ENCODE peak calls at places on chromosomes 13 and 19, in eight cellular contexts. L is cardiac fibroblast, D is suprapubic skin, U is A549, Y is lower leg skin, C is tibial nerve, M is AG04450, R is heart left ventricle. N is an unnamed sample.

GRCh38 chr19:3521104-3521445 is 15.0 kb downstream of the FZR1 start:
- DNase-seq in L (no peak), C (no peak), R (no peak), U (no peak), M (no peak), D (no peak), Y (no peak), N (no peak)

GRCh38 chr13:100131863-100132574 is 43.1 kb downstream of the PCCA start:
- DNase-seq in C (no peak), L (peak; percentile 97), Y (no peak), D (no peak), U (peak; percentile 77), M (peak; percentile 23), R (no peak), N (no peak)

GRCh38 chr19:56566904-56567273 is 379 bp upstream of the ZNF470 start:
- DNase-seq in C (peak; percentile 33), L (peak; percentile 51), M (no peak), U (peak; percentile 33), R (peak; percentile 50), Y (peak; percentile 37), D (peak; percentile 66), N (no peak)

GRCh38 chr19:18254546-18255500 is 19.4 kb downstream of the IQCN start:
- DNase-seq in D (no peak), C (no peak), M (no peak), U (no peak), Y (no peak), R (no peak), L (peak; percentile 5), N (peak; percentile 46)

GRCh38 chr13:49641810-49642291 is 13.5 kb downstream of the ARL11 start:
- DNase-seq in M (peak; percentile 61), Y (peak; percentile 76), R (peak; percentile 51), U (no peak), D (peak; percentile 72), L (peak; percentile 96), C (peak; percentile 49), N (no peak)

GRCh38 chr19:11375143-11375948 is 880 bp downstream of the SWSAP1 start:
- DNase-seq in R (peak; percentile 49), M (no peak), Y (peak; percentile 48), D (no peak), L (no peak), U (no peak), C (peak; percentile 17), N (peak; percentile 46)

GRCh38 chr13:76723551-76724232 is 162.5 kb downstream of the KCTD12 start:
- DNase-seq in R (peak; percentile 40), Y (peak; percentile 30), D (no peak), U (no peak), M (peak; percentile 54), C (no peak), L (peak; percentile 98), N (no peak)

GRCh38 chr13:38657191-38657590 is 29.7 kb upstream of the FREM2 start:
- DNase-seq in R (no peak), Y (no peak), U (no peak), D (no peak), L (peak; percentile 16), M (no peak), C (no peak), N (no peak)

DNA sequence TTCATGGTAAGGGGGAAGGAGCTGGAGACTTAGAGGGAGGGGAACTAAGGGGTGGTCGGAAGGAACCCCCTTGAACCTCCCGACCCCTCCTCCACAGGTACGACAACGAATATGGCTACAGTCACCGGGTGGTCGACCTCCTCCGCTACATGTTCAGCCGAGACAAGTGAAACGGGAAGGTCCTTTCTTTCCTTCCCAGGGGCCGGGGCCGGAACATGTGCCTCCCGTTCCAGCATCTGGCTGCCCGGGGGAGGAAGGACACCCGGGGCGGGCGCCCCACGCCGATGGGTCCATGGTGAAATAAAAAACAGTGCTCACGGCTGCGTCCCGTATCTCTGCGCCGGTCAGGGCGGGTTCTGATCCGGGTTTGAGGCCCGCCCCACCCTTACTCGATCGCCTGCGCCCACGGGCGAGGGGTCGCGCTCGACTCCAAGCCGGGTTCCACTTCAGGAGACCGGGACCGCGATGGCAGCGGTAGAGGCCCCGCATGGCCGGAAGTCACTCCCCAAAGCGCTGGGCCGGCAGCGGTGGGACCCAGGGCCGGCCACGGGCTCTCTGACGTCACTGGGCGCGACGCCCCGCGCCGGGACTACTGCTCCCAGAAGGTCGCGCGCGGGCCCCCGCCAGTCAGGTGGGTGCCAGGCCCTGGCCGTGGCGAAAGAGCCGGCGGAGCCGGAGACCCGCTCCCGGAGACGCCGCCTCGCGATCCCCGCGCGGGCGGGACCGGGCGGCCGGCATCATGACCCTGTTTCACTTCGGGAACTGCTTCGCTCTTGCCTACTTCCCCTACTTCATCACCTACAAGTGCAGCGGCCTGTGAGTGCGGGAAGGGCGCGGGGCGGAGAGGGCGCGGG is at the start of gene TMEM147:
- DNase-seq in U (peak; percentile 100), L (peak; percentile 82), R (peak; percentile 95), D (peak; percentile 91), M (peak; percentile 20), C (peak; percentile 87), Y (peak; percentile 89), N (peak; percentile 84)
- TF ChIP-seq CTCF in U (no peak), L (no peak), R (no peak), D (no peak), M (no peak), C (no peak), Y (no peak), N (no peak)

DNA sequence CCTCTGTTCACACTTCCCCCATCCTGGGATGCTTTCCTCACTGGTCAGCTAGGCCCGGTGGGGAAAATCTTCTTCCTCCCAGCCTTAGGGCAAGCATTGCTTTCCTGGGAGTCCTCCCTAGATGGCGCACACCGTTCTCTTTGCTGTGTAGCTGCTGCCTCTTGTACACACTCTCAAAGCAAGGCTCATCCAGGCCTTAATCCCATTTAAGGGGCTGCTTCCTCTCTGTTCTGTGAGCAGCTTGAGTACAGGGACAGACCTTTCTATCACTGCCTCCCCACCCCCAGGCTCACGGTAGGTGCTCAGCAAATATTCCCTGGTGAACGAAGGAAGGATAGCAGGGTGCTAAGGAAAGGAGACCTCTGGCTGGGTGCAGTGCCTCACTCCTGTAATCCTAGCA is 11.0 kb downstream of the SLC7A10 start:
- DNase-seq in C (no peak), R (no peak), Y (no peak), D (no peak), U (peak; percentile 66), L (peak; percentile 36), M (no peak), N (no peak)
- TF ChIP-seq CTCF in C (no peak), R (no peak), Y (no peak), D (no peak), U (peak; percentile 47), L (peak; percentile 21), M (peak; percentile 43), N (no peak)

GRCh38 chr13:29676535-29676934 is 81.0 kb upstream of the SLC7A1 start:
- DNase-seq in C (no peak), R (no peak), U (no peak), D (no peak), Y (no peak), M (no peak), L (peak; percentile 36), N (no peak)

GRCh38 chr13:29681859-29682258 is 86.4 kb upstream of the SLC7A1 start:
- DNase-seq in L (no peak), D (no peak), U (no peak), C (no peak), R (no peak), M (no peak), Y (no peak), N (no peak)

GRCh38 chr13:29677627-29678026 is 82.1 kb upstream of the SLC7A1 start:
- DNase-seq in D (no peak), Y (no peak), M (no peak), L (no peak), U (no peak), C (no peak), R (no peak), N (no peak)

GRCh38 chr13:29676941-29677452 is 81.5 kb upstream of the SLC7A1 start:
- DNase-seq in D (no peak), U (no peak), C (no peak), M (no peak), R (no peak), Y (no peak), L (peak; percentile 28), N (no peak)

GRCh38 chr13:29679357-29680050 is 84.0 kb upstream of the SLC7A1 start:
- DNase-seq in D (no peak), R (peak; percentile 82), M (no peak), U (no peak), Y (no peak), C (no peak), L (no peak), N (no peak)
- TF ChIP-seq CTCF in D (no peak), R (no peak), M (no peak), U (no peak), Y (no peak), C (no peak), L (no peak), N (no peak)

DNA sequence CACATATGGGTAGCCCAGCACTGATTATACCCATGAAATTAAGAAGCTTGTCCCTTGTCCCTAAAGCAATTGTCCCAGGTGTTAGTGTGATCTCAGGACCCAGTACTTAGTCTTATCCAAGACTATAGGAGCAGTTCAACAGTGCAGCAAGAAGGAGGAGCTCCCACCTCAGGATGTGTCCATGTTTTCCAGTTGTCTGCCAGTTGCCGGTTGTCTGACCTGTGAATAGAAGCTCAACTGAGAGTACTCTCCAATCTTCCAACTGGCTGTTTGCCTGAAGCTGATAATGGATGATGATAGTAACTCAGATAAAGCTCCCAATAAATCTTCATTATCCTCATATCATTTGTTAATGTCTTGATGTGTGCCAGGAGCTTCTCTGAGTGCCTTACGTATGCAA is 107.2 kb upstream of the HTR2A start:
- DNase-seq in Y (no peak), L (peak; percentile 32), R (no peak), M (no peak), C (no peak), D (no peak), U (no peak), N (no peak)
- TF ChIP-seq CTCF in Y (no peak), L (no peak), R (no peak), M (peak; percentile 20), C (no peak), D (no peak), U (no peak), N (no peak)